ENCODE peak calls at places on chromosomes 7 and 10, in nine cellular contexts. P is astrocyte; S is astrocyte of the spinal cord; B is activated CD4-positive, alpha-beta T cell treated with anti-CD3 and anti-CD28 coated beads, Interleukin-2, amount 50 U/mL, for 48 hours; D is nephron progenitor cell; W is GDM1; T is posterior cingulate gyrus; J is germinal center; G is CD8-positive, alpha-beta T cell. L is an unnamed sample.
A peak's percentile ranks its signal among the peaks of the same experiment; 100 is the strongest.

GRCh38 chr10:70804424-70804814 is 11.3 kb upstream of the SGPL1 start:
- DNase-seq in J (no peak), S (peak; percentile 69), B (no peak), D (no peak), G (no peak), P (peak; percentile 94), W (no peak), T (no peak), L (no peak)

GRCh38 chr10:24344695-24345473 is 135.9 kb downstream of the KIAA1217 start:
- DNase-seq in G (no peak), D (no peak), J (no peak), B (no peak), T (no peak), P (no peak), W (no peak), S (no peak), L (no peak)

GRCh38 chr7:90595801-90596683 is at the start of gene CDK14:
- DNase-seq in T (peak; percentile 92), D (peak; percentile 89), B (peak; percentile 59), P (peak; percentile 49), S (peak; percentile 70), W (peak; percentile 38), J (peak; percentile 83), G (peak; percentile 20), L (no peak)

GRCh38 chr10:103671126-103671525 is 177.6 kb downstream of the NEURL1 start:
- DNase-seq in T (no peak), G (no peak), D (no peak), B (no peak), S (no peak), W (no peak), J (no peak), P (no peak), L (no peak)

GRCh38 chr7:107998150-107998549 is 4.8 kb downstream of the LAMB1 start:
- DNase-seq in D (no peak), T (no peak), J (no peak), B (no peak), G (no peak), S (no peak), P (peak; percentile 58), W (no peak), L (no peak)

GRCh38 chr7:98559219-98559618 is 57.9 kb upstream of the NPTX2 start:
- DNase-seq in D (no peak), S (no peak), B (no peak), G (no peak), T (no peak), J (no peak), P (no peak), W (no peak), L (no peak)

GRCh38 chr10:99395750-99396445 is 34.5 kb downstream of the GOT1 start:
- DNase-seq in J (no peak), B (no peak), W (peak; percentile 16), S (peak; percentile 77), P (peak; percentile 83), G (no peak), D (no peak), T (no peak), L (peak; percentile 67)

GRCh38 chr7:139396323-139396951 is 36.7 kb downstream of the LUC7L2 start:
- DNase-seq in P (peak; percentile 2), B (no peak), S (peak; percentile 4), G (no peak), T (no peak), D (no peak), J (no peak), W (no peak), L (no peak)

GRCh38 chr7:149466364-149466763 is 5.5 kb upstream of the ZNF777 start:
- DNase-seq in J (no peak), S (no peak), G (no peak), B (no peak), P (no peak), T (no peak), D (no peak), W (no peak), L (no peak)

GRCh38 chr10:93065675-93066543 is 5.3 kb downstream of the CYP26C1 start:
- DNase-seq in P (no peak), G (no peak), B (no peak), J (no peak), D (peak; percentile 66), W (no peak), S (no peak), T (no peak), L (no peak)

GRCh38 chr10:46787321-46787615 is 124.0 kb upstream of the PTPN20 start:
- DNase-seq in W (peak; percentile 53), S (peak; percentile 46), D (peak; percentile 3), T (no peak), P (peak; percentile 61), J (no peak), G (no peak), B (peak; percentile 55), L (peak; percentile 25)

GRCh38 chr7:4134631-4135030 is 547.5 kb upstream of the FOXK1 start:
- DNase-seq in P (no peak), W (no peak), D (no peak), S (no peak), G (no peak), J (no peak), T (peak; percentile 66), B (no peak), L (no peak)

GRCh38 chr10:114634607-114634974 is 23.5 kb downstream of the ABLIM1 start:
- DNase-seq in S (peak; percentile 92), B (no peak), G (no peak), J (no peak), T (peak; percentile 89), W (no peak), D (no peak), P (peak; percentile 95), L (no peak)

GRCh38 chr7:115941703-115942268 is 88.8 kb downstream of the TFEC start:
- DNase-seq in P (peak; percentile 44), W (no peak), T (no peak), G (no peak), J (no peak), B (no peak), S (peak; percentile 54), D (no peak), L (no peak)

GRCh38 chr10:105017116-105017515 is 376.0 kb downstream of the SORCS3 start:
- DNase-seq in D (no peak), S (peak; percentile 67), W (no peak), B (peak; percentile 5), J (no peak), P (peak; percentile 77), G (no peak), T (no peak), L (no peak)

GRCh38 chr7:87218941-87219544 is 489 bp downstream of the TMEM243 start:
- DNase-seq in T (peak; percentile 88), P (peak; percentile 27), J (peak; percentile 73), W (peak; percentile 10), G (peak; percentile 40), D (peak; percentile 41), B (peak; percentile 46), S (peak; percentile 32), L (no peak)

GRCh38 chr7:92685146-92686042 is 95.2 kb upstream of the FAM133B start:
- DNase-seq in T (no peak), P (no peak), S (no peak), G (peak; percentile 54), W (no peak), D (no peak), B (peak; percentile 67), J (no peak), L (no peak)

L was measured in LNCaP clone FGC.